ENCODE peak calls at places on chromosomes 6 and 20, in four cellular contexts. I is HS-27A, H is breast epithelium, W is astrocyte of the spinal cord. B is an unnamed sample.

GRCh38 chr6:75115501-75115900 is 90.4 kb downstream of the COL12A1 start:
- DNase-seq in I (no peak), H (no peak), W (peak), B (no peak)

GRCh38 chr6:164151161-164151728 is 736.7 kb downstream of the QKI start:
- DNase-seq in I (no peak), H (no peak), W (peak), B (no peak)

GRCh38 chr20:39829255-39829654 is 859.8 kb downstream of the MAFB start:
- DNase-seq in I (no peak), H (no peak), W (peak), B (no peak)

GRCh38 chr20:18001131-18001921 is 32.5 kb downstream of the MGME1 start:
- DNase-seq in I (no peak), H (peak), W (peak), B (no peak)

GRCh38 chr6:169452869-169453186 is 199.2 kb upstream of the THBS2 start:
- DNase-seq in I (no peak), H (no peak), W (no peak), B (no peak)

GRCh38 chr6:136676075-136676474 is 116.2 kb downstream of the MAP3K5 start:
- DNase-seq in I (no peak), H (no peak), W (no peak), B (no peak)

GRCh38 chr20:51750037-51750769 is 18.0 kb downstream of the ATP9A start:
- DNase-seq in I (peak), H (peak), W (peak), B (no peak)

GRCh38 chr20:51037499-51038110 is 14.7 kb upstream of the KCNG1 start:
- DNase-seq in I (no peak), H (no peak), W (no peak), B (no peak)

GRCh38 chr20:51725584-51726176 is 42.5 kb downstream of the ATP9A start:
- DNase-seq in I (no peak), H (no peak), W (no peak), B (no peak)

GRCh38 chr6:34638834-34639736 is 57.5 kb downstream of the ILRUN start:
- DNase-seq in I (no peak), H (no peak), W (no peak), B (no peak)

GRCh38 chr20:41005361-41005729 is 23.3 kb upstream of the TOP1 start:
- DNase-seq in I (peak), H (peak), W (peak), B (no peak)

GRCh38 chr20:54099894-54100293 is 29.5 kb upstream of the BCAS1 start:
- DNase-seq in I (no peak), H (no peak), W (no peak), B (no peak)

GRCh38 chr20:57117296-57117695 is 149.1 kb downstream of the BMP7 start:
- DNase-seq in I (no peak), H (no peak), W (no peak), B (no peak)

GRCh38 chr6:7910654-7911344 is at the start of gene TXNDC5:
- DNase-seq in I (no peak), H (peak), W (peak), B (peak)

GRCh38 chr6:2158596-2159271 is 86.7 kb downstream of the GMDS start:
- DNase-seq in I (no peak), H (no peak), W (peak), B (no peak)

GRCh38 chr20:63823691-63824311 is 7.3 kb downstream of the ZBTB46 start:
- DNase-seq in I (no peak), H (no peak), W (no peak), B (no peak)

B was measured in GM12892.